ENCODE peak calls at places on chromosomes 1 and 21, in ten cellular contexts. R, J, M, I, L, F, T, G, S and W are unnamed samples. For H3K4me1, the result is how much of the 10 kb centered on the place peaks cover.

GRCh38 chr1:29496701-29497100 is 260.4 kb downstream of the PTPRU start:
- DNase-seq in R (no peak), J (no peak), M (no peak), I (no peak), L (no peak), F (no peak), T (peak), G (no peak), S (no peak), W (no peak)

GRCh38 chr1:21942464-21942863 is 5.4 kb upstream of the HSPG2 start:
- DNase-seq in R (no peak), J (no peak), M (no peak), I (no peak), L (no peak), F (no peak), T (no peak), G (no peak), S (no peak), W (no peak)

GRCh38 chr1:161985301-161985825 is 38.3 kb downstream of the OLFML2B start:
- DNase-seq in R (no peak), J (no peak), M (no peak), I (no peak), L (no peak), F (no peak), T (no peak), G (no peak), S (no peak), W (no peak)

GRCh38 chr1:208233978-208234377 is 10.2 kb downstream of the PLXNA2 start:
- DNase-seq in R (no peak), J (no peak), M (no peak), I (no peak), L (no peak), F (no peak), T (no peak), G (no peak), S (no peak), W (no peak)

GRCh38 chr1:164950453-164951052 is 391.6 kb downstream of the PBX1 start:
- DNase-seq in R (no peak), J (no peak), M (no peak), I (no peak), L (no peak), F (no peak), T (peak), G (no peak), S (no peak), W (no peak)

GRCh38 chr1:33256701-33257387 is 552 bp downstream of the ZNF362 start:
- DNase-seq in R (peak), J (peak), M (no peak), I (peak), L (peak), F (peak), T (no peak), G (no peak), S (peak), W (no peak)

GRCh38 chr1:101237229-101237837 is 514 bp downstream of the S1PR1 start:
- DNase-seq in R (peak), J (no peak), M (no peak), I (no peak), L (peak), F (no peak), T (no peak), G (peak), S (peak), W (no peak)

GRCh38 chr1:167467126-167467725 is 51.1 kb downstream of the CD247 start:
- DNase-seq in R (no peak), J (no peak), M (no peak), I (peak), L (no peak), F (no peak), T (peak), G (no peak), S (peak), W (no peak)

GRCh38 chr1:154550657-154551056 is 7.8 kb downstream of the UBE2Q1 start:
- DNase-seq in R (no peak), J (no peak), M (no peak), I (no peak), L (no peak), F (no peak), T (no peak), G (no peak), S (no peak), W (no peak)

GRCh38 chr21:25636727-25637126 is 2.3 kb upstream of the JAM2 start:
- DNase-seq in R (no peak), J (no peak), M (no peak), I (no peak), L (no peak), F (no peak), T (no peak), G (no peak), S (peak), W (no peak)

GRCh38 chr1:9626201-9626608 is 25.3 kb upstream of the PIK3CD start:
- DNase-seq in R (no peak), J (peak), M (no peak), I (no peak), L (no peak), F (no peak), T (no peak), G (peak), S (no peak), W (no peak)

GRCh38 chr1:33086384-33086850 is 5.5 kb downstream of the AZIN2 start:
- DNase-seq in R (peak), J (peak), M (peak), I (peak), L (peak), F (peak), T (peak), G (peak), S (peak), W (no peak)

GRCh38 chr1:30342535-30343141 is 380.7 kb downstream of the MATN1 start:
- DNase-seq in R (no peak), J (no peak), M (no peak), I (no peak), L (no peak), F (no peak), T (no peak), G (no peak), S (no peak), W (no peak)

GRCh38 chr1:43973981-43974442 is 748 bp upstream of the ATP6V0B start:
- DNase-seq in R (no peak), J (no peak), M (no peak), I (no peak), L (no peak), F (no peak), T (no peak), G (no peak), S (no peak), W (no peak)

GRCh38 chr21:45894107-45894810 is 87.3 kb upstream of the COL6A1 start:
- DNase-seq in R (no peak), J (no peak), M (no peak), I (no peak), L (no peak), F (peak), T (peak), G (peak), S (peak), W (no peak)

GRCh38 chr1:236810018-236810417 is 14.9 kb downstream of the MTR start:
- DNase-seq in R (no peak), J (no peak), M (no peak), I (no peak), L (no peak), F (no peak), T (no peak), G (no peak), S (peak), W (no peak)

GRCh38 chr1:234686035-234686434 is 76.1 kb upstream of the IRF2BP2 start:
- DNase-seq in R (no peak), J (no peak), M (no peak), I (peak), L (no peak), F (no peak), T (no peak), G (no peak), S (no peak), W (no peak)

GRCh38 chr1:25022361-25023189 is 92.5 kb upstream of the RUNX3 start:
- DNase-seq in R (no peak), J (peak), M (peak), I (peak), L (peak), F (peak), T (peak), G (no peak), S (peak), W (no peak)

GRCh38 chr1:117026361-117026760 is 24.8 kb downstream of the CD101 start:
- DNase-seq in R (peak), J (no peak), M (no peak), I (no peak), L (no peak), F (no peak), T (no peak), G (no peak), S (no peak), W (no peak)

GRCh38 chr1:42085596-42085995 is 67.6 kb upstream of the GUCA2B start:
- DNase-seq in R (no peak), J (no peak), M (no peak), I (no peak), L (no peak), F (no peak), T (no peak), G (no peak), S (peak), W (no peak)

DNA sequence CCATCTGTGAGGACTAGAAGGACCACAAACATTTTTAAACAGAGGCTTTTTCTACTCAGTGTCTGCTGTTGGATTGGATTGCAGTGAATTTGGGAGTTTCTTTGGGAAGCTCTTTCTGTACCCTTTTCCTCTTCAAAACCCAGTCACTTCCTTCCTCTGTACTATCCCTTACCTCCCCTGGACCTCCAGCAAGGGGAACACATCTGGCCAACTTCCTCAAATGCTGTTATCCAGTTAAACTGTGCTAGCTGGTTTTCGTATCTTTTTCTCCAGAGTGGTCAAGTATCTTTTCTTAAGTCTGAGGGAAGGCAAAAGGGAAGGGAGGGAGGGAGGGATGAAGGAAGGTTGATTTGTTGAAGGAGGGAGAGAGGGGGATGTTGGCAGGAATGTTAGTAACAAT is 99.2 kb upstream of the TNR start:
- DNase-seq in R (no peak), J (no peak), M (no peak), I (no peak), L (no peak), F (no peak), T (no peak), G (no peak), S (no peak), W (no peak)
- H3K27ac ChIP-seq in R (no peak), J (no peak), M (no peak), I (no peak), L (no peak), F (no peak), T (no peak), G (no peak), S (no peak), W (no peak)

DNA sequence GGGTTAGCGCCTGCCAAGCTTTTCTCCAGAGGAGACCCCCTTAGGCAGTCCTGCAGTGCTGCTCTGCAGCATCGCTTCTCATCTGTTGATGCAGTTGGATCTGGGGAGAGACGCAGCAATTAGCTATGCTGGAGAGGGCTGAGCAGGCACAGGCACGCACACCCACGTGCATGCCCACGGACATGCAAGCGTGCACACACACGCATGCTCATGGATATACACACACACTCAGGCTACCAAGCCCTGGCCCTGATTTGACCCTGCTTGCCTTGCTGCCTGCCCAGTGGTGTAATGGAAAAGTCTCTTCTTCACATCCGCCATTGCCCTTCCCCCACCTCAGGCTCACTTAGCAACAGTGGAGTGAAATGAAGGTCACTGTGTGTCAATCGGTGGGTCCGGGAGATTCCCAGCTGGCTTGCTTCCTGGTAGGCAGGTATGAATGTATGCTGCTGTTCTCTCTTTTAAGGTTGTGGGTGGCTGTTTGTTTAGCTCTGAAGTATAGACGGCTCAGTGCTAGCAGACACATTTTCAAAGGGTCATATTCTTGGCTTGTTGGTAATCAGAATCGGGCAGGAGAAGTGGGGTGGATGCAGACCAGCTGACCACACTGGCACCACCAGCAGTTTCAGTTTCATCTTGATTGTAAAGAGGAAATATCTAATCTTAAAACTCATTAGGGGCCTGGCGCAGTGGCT is 9.5 kb downstream of the ATP1B1 start:
- DNase-seq in R (no peak), J (peak), M (no peak), I (peak), L (no peak), F (peak), T (peak), G (peak), S (peak), W (no peak)
- H3K4me3 ChIP-seq in R (no peak), J (no peak), M (no peak), I (peak), L (no peak), F (no peak), T (peak), G (no peak), S (no peak), W (no peak)

GRCh38 chr1:23722652-23723051 is 20.6 kb upstream of the ELOA start:
- DNase-seq in R (no peak), J (peak), M (no peak), I (no peak), L (no peak), F (no peak), T (no peak), G (no peak), S (no peak), W (no peak)
- H3K4me1 ChIP-seq in R (under half), J (under half), M (under half), I (under half), L (under half), F (under half), T (under half), G (under half), S (under half), W (under half)

DNA sequence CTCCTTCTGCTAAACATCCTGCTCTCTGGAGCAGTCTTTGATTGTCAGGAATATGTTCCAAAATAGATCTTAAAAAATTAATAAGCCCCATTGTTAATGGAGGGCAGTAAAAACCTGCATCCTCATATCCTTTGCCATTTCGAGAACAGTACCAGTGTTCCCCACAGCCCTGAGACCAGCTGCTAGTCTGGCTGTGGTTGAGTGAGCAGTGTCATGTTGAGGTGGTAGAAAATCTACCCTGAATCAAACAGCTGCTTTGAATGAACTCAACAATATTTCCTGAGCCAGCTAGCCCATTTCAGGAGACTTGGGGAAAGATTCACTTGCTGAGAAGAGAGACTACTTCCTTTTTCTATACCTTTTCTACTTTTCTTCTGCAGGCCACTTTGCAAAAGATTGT is 24.4 kb downstream of the FABP3 start:
- DNase-seq in R (no peak), J (peak), M (no peak), I (no peak), L (no peak), F (no peak), T (no peak), G (no peak), S (no peak), W (no peak)
- H3K27ac ChIP-seq in R (no peak), J (peak), M (no peak), I (no peak), L (no peak), F (no peak), T (no peak), G (no peak), S (no peak), W (no peak)

GRCh38 chr1:225651376-225651871 is 1.5 kb downstream of the ENAH start:
- DNase-seq in R (peak), J (no peak), M (no peak), I (peak), L (no peak), F (no peak), T (no peak), G (no peak), S (peak), W (no peak)
- H3K4me3 ChIP-seq in R (peak), J (peak), M (peak), I (peak), L (peak), F (peak), T (peak), G (peak), S (peak), W (peak)

GRCh38 chr1:36151133-36151844 is 2.0 kb upstream of the TRAPPC3 start:
- DNase-seq in R (no peak), J (no peak), M (no peak), I (no peak), L (no peak), F (no peak), T (no peak), G (no peak), S (no peak), W (no peak)

GRCh38 chr1:36149237-36149972 is at the start of gene TRAPPC3:
- DNase-seq in R (peak), J (peak), M (peak), I (peak), L (peak), F (peak), T (peak), G (peak), S (peak), W (peak)

GRCh38 chr1:36151845-36152203 is 2.5 kb upstream of the TRAPPC3 start:
- DNase-seq in R (no peak), J (peak), M (no peak), I (no peak), L (peak), F (no peak), T (no peak), G (no peak), S (no peak), W (no peak)

GRCh38 chr1:36149973-36150295 is 648 bp upstream of the TRAPPC3 start:
- DNase-seq in R (no peak), J (no peak), M (no peak), I (no peak), L (no peak), F (no peak), T (no peak), G (no peak), S (no peak), W (no peak)

GRCh38 chr1:36150296-36151132 is 1.2 kb upstream of the TRAPPC3 start:
- DNase-seq in R (peak), J (peak), M (peak), I (peak), L (peak), F (peak), T (peak), G (peak), S (peak), W (peak)
- H3K4me1 ChIP-seq in R (under half), J (half or more), M (under half), I (under half), L (half or more), F (half or more), T (under half), G (under half), S (under half), W (half or more)

GRCh38 chr1:243991650-243992049 is 59.4 kb upstream of the ZBTB18 start:
- DNase-seq in R (no peak), J (no peak), M (no peak), I (peak), L (no peak), F (no peak), T (no peak), G (no peak), S (no peak), W (no peak)

DNA sequence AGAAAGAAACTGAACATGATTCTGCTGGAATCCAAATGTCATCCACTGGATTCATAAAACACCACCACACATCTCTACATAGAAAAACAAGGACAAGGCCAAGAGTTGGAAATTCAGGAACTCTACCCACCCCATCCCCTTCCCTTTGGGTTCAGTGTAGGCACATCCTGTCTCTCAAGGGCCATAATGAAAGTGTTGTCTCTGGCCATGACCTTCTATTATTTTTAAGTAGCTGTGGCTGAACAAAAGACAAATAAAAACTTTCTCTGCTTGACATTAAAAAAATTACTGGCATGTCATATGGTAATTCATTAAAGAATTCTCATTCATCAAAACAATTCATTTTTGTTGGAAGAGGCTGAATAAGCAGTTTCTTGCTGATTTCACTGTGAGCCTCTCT is 54.9 kb upstream of the ZBTB18 start:
- DNase-seq in R (peak), J (no peak), M (no peak), I (no peak), L (no peak), F (no peak), T (no peak), G (no peak), S (no peak), W (no peak)
- H3K27ac ChIP-seq in R (no peak), J (no peak), M (no peak), I (no peak), L (no peak), F (no peak), T (no peak), G (no peak), S (no peak), W (no peak)